ENCODE peak calls at places on chromosomes 7 and 10, in seven cellular contexts. P, R, N, X, G, K and D are unnamed samples.

GRCh38 chr7:117322741-117323584 is at the start of gene WNT2:
- DNase-seq in P (no peak), R (no peak), N (no peak), X (no peak), G (peak; percentile 75), K (no peak), D (no peak)

GRCh38 chr10:48634198-48634983 is 29.5 kb upstream of the ARHGAP22 start:
- DNase-seq in P (peak; percentile 73), R (peak; percentile 71), N (peak; percentile 46), X (peak; percentile 46), G (no peak), K (peak; percentile 78), D (no peak)

GRCh38 chr7:3682028-3682712 is 381.1 kb downstream of the SDK1 start:
- DNase-seq in P (no peak), R (no peak), N (no peak), X (peak; percentile 78), G (no peak), K (no peak), D (no peak)

GRCh38 chr7:142569851-142570250 is 179.4 kb upstream of the PRSS1 start:
- DNase-seq in P (no peak), R (no peak), N (no peak), X (no peak), G (no peak), K (no peak), D (no peak)

GRCh38 chr7:132491546-132491945 is 84.7 kb downstream of the PLXNA4 start:
- DNase-seq in P (no peak), R (no peak), N (no peak), X (no peak), G (no peak), K (no peak), D (no peak)

GRCh38 chr7:28705350-28705749 is 252.8 kb downstream of the TRIL start:
- DNase-seq in P (no peak), R (no peak), N (no peak), X (no peak), G (no peak), K (no peak), D (no peak)

GRCh38 chr7:108824840-108825540 is 255.3 kb downstream of the DNAJB9 start:
- DNase-seq in P (no peak), R (no peak), N (no peak), X (no peak), G (no peak), K (no peak), D (no peak)

GRCh38 chr7:78172138-78172887 is 373.7 kb downstream of the PHTF2 start:
- DNase-seq in P (no peak), R (no peak), N (no peak), X (no peak), G (no peak), K (no peak), D (no peak)

GRCh38 chr10:97785731-97786130 is 13.9 kb upstream of the SFRP5 start:
- DNase-seq in P (no peak), R (no peak), N (no peak), X (no peak), G (no peak), K (no peak), D (no peak)

GRCh38 chr7:14902589-14902963 is at the start of gene DGKB:
- DNase-seq in P (no peak), R (no peak), N (peak; percentile 20), X (peak; percentile 28), G (peak; percentile 40), K (no peak), D (no peak)

GRCh38 chr10:120734476-120735078 is 116.6 kb upstream of the WDR11 start:
- DNase-seq in P (no peak), R (no peak), N (no peak), X (no peak), G (no peak), K (no peak), D (no peak)

GRCh38 chr7:134831862-134832261 is 52.4 kb downstream of the CALD1 start:
- DNase-seq in P (no peak), R (no peak), N (peak; percentile 55), X (peak; percentile 78), G (no peak), K (peak; percentile 30), D (no peak)

GRCh38 chr7:38367301-38367700 is 93.9 kb upstream of the TARP start:
- DNase-seq in P (no peak), R (no peak), N (no peak), X (no peak), G (no peak), K (no peak), D (no peak)

GRCh38 chr7:43163885-43164284 is 51.4 kb downstream of the HECW1 start:
- DNase-seq in P (no peak), R (no peak), N (no peak), X (no peak), G (no peak), K (no peak), D (no peak)

GRCh38 chr7:116357776-116358670 is 141.5 kb upstream of the CAV2 start:
- DNase-seq in P (no peak), R (no peak), N (no peak), X (no peak), G (no peak), K (no peak), D (no peak)

GRCh38 chr10:96556003-96556402 is 30.8 kb downstream of the TM9SF3 start:
- DNase-seq in P (no peak), R (no peak), N (no peak), X (no peak), G (peak; percentile 42), K (no peak), D (no peak)

GRCh38 chr7:2032030-2032875 is 200.5 kb downstream of the MAD1L1 start:
- DNase-seq in P (no peak), R (peak; percentile 74), N (peak; percentile 56), X (no peak), G (no peak), K (no peak), D (no peak)

GRCh38 chr7:77702451-77703219 is 6.4 kb downstream of the RSBN1L start:
- DNase-seq in P (no peak), R (no peak), N (no peak), X (no peak), G (no peak), K (no peak), D (no peak)

GRCh38 chr7:52472006-52472405 is 563.4 kb upstream of the POM121L12 start:
- DNase-seq in P (no peak), R (no peak), N (no peak), X (no peak), G (no peak), K (no peak), D (no peak)

DNA sequence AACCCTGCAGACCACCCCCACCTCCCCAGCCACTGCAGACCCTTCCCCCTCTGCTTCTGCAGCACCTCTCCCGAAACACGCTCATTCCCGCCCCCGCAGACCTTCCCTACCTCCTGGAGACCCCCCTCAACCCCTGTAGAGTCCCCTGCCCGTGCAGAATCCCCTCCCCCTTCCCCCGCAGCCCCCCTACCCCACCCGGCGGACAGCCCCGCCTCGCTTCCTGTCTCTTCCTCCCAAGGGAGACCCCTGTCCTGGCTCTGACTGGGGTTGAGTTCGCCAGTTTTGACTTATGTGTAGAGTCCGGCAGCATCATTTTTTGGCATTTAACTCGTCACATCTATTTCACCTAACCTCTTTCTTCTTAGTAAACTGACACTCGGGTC is 53.9 kb downstream of the ALOX5 start:
- DNase-seq in P (no peak), R (no peak), N (no peak), X (no peak), G (no peak), K (no peak), D (no peak)
- H3K4me1 ChIP-seq in P (no peaks in the 10 kb centered on the region), R (peaks cover 15% of the 10 kb centered on the region), N (peaks cover 14% of the 10 kb centered on the region), X (no peaks in the 10 kb centered on the region), G (no peaks in the 10 kb centered on the region), K (no peaks in the 10 kb centered on the region), D (no peaks in the 10 kb centered on the region)

DNA sequence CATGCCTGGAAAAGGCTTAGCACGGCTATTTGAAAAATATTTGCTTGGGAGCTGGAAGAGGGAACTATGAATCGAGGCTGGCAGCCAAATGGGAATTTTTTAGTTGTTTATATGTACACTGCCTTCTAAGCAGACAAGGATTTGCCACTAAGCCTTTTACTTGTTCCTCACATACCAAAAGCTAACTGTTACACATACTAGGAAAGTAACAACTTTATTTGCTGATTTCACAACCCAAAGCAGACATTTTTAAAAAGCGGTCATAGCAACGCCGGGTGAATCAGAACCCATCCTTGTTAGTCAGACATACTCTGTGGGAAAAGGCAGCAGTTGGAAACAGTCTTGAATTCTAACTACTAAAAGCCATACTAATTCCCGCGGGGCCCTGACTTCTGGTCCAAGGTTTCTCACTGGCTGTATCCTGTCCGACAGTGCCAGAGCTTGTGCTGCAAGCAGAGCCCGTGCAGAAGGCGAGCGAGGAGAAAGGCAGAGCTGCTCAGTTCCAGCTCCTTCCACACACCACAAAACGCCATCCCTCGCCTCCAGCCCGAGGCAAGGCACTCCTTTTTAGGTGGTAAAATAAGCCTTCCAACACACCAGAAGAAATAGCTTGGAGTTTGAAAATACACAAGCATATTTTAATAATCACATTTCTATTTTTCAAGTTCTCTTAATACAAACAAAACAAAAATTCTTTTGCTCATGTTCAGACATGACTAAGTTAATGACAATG is 89.2 kb downstream of the RNF216 start:
- DNase-seq in P (no peak), R (peak; percentile 94), N (peak; percentile 85), X (peak; percentile 87), G (no peak), K (peak; percentile 96), D (peak; percentile 61)
- H3K27ac ChIP-seq in P (peak overlapping the region; percentile 71), R (peak overlapping the region; percentile 82), N (peak overlapping the region; percentile 92), X (peak overlapping the region; percentile 81), G (peak overlapping the region; percentile 100), K (peak overlapping the region; percentile 92), D (peak overlapping the region; percentile 50)

DNA sequence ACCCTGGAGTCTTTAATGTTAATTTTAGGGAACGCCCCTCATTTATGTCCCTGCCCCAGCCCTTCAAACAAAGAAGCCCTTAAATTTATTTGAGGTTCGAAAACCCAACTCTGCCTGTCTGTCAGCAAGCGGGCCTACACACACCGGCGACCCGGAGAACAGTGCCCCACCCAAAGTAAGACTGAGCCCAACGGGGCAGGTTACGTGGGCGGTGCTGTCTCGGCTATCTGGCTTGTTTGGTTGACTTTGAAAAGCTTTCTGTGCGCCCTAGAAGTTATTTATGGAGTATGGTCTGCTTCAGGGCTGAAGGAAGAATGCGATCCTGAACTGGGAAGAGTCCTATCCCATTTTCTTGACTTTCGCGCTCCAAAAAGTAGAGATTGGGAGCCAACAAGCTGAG is 1.5 kb downstream of the INA start:
- DNase-seq in P (no peak), R (no peak), N (no peak), X (no peak), G (no peak), K (no peak), D (no peak)
- H3K4me3 ChIP-seq in P (no peak overlapping the region), R (no peak overlapping the region), N (no peak overlapping the region), X (peak overlapping the region; percentile 61), G (no peak overlapping the region), K (no peak overlapping the region), D (no peak overlapping the region)

GRCh38 chr7:150381096-150381495 is 2.0 kb downstream of the ZNF775 start:
- DNase-seq in P (no peak), R (no peak), N (no peak), X (no peak), G (no peak), K (no peak), D (no peak)

GRCh38 chr7:150381785-150382122 is 2.6 kb downstream of the ZNF775 start:
- DNase-seq in P (no peak), R (no peak), N (no peak), X (no peak), G (no peak), K (no peak), D (no peak)

GRCh38 chr7:150383710-150384397 is 4.7 kb downstream of the ZNF775 start:
- DNase-seq in P (no peak), R (peak; percentile 77), N (no peak), X (peak; percentile 56), G (peak; percentile 90), K (no peak), D (peak; percentile 50)

GRCh38 chr7:150382123-150382843 is 3.2 kb downstream of the ZNF775 start:
- DNase-seq in P (no peak), R (no peak), N (no peak), X (no peak), G (no peak), K (no peak), D (no peak)

GRCh38 chr7:150382844-150383225 is 3.7 kb downstream of the ZNF775 start:
- DNase-seq in P (no peak), R (no peak), N (no peak), X (no peak), G (no peak), K (no peak), D (no peak)
- H3K4me1 ChIP-seq in P (no peaks in the 10 kb centered on the region), R (peaks cover 43% of the 10 kb centered on the region), N (peaks cover 42% of the 10 kb centered on the region), X (peaks cover 22% of the 10 kb centered on the region), G (peaks cover 31% of the 10 kb centered on the region), K (peaks cover 5% of the 10 kb centered on the region), D (peaks cover 4% of the 10 kb centered on the region)